ENCODE peak calls at places on chromosomes 5 and 9, in seven cellular contexts. One of them, this sample, is unnamed.

GRCh38 chr9:137836831-137837241 is 40.7 kb upstream of the CACNA1B start:
- DNase-seq in activated T-cell treated with anti-CD3 and anti-CD28 coated beads, Interleukin-2, amount 50 U/mL, for 72 hours: no peak
- DNase-seq in body of pancreas: no peak
- DNase-seq in HuH-7: no peak
- DNase-seq in NCI-H510A treated with DMSO at 0.1 percent for 48 hours: no peak
- DNase-seq in naive B cell: no peak
- DNase-seq in epithelial cell of prostate: no peak
- DNase-seq in this sample: no peak

GRCh38 chr5:81852277-81853004 is 101.5 kb upstream of the SSBP2 start:
- DNase-seq in activated T-cell treated with anti-CD3 and anti-CD28 coated beads, Interleukin-2, amount 50 U/mL, for 72 hours: peak; percentile 14
- DNase-seq in body of pancreas: peak; percentile 31
- DNase-seq in HuH-7: peak; percentile 30
- DNase-seq in NCI-H510A treated with DMSO at 0.1 percent for 48 hours: peak; percentile 82
- DNase-seq in naive B cell: peak; percentile 12
- DNase-seq in epithelial cell of prostate: no peak
- DNase-seq in this sample: no peak

GRCh38 chr5:103743455-103743854 is 180.9 kb upstream of the NUDT12 start:
- DNase-seq in activated T-cell treated with anti-CD3 and anti-CD28 coated beads, Interleukin-2, amount 50 U/mL, for 72 hours: no peak
- DNase-seq in body of pancreas: no peak
- DNase-seq in HuH-7: no peak
- DNase-seq in NCI-H510A treated with DMSO at 0.1 percent for 48 hours: no peak
- DNase-seq in naive B cell: no peak
- DNase-seq in epithelial cell of prostate: no peak
- DNase-seq in this sample: no peak

GRCh38 chr9:78031271-78031825 is at the start of gene GNAQ:
- DNase-seq in activated T-cell treated with anti-CD3 and anti-CD28 coated beads, Interleukin-2, amount 50 U/mL, for 72 hours: peak; percentile 45
- DNase-seq in body of pancreas: peak; percentile 45
- DNase-seq in HuH-7: no peak
- DNase-seq in NCI-H510A treated with DMSO at 0.1 percent for 48 hours: no peak
- DNase-seq in naive B cell: no peak
- DNase-seq in epithelial cell of prostate: no peak
- DNase-seq in this sample: no peak

GRCh38 chr5:73417307-73418035 is 31.1 kb downstream of the FOXD1 start:
- DNase-seq in activated T-cell treated with anti-CD3 and anti-CD28 coated beads, Interleukin-2, amount 50 U/mL, for 72 hours: no peak
- DNase-seq in body of pancreas: no peak
- DNase-seq in HuH-7: no peak
- DNase-seq in NCI-H510A treated with DMSO at 0.1 percent for 48 hours: no peak
- DNase-seq in naive B cell: no peak
- DNase-seq in epithelial cell of prostate: no peak
- DNase-seq in this sample: no peak

GRCh38 chr9:97904725-97905124 is 17.6 kb downstream of the TRMO start:
- DNase-seq in activated T-cell treated with anti-CD3 and anti-CD28 coated beads, Interleukin-2, amount 50 U/mL, for 72 hours: peak; percentile 64
- DNase-seq in body of pancreas: no peak
- DNase-seq in HuH-7: no peak
- DNase-seq in NCI-H510A treated with DMSO at 0.1 percent for 48 hours: no peak
- DNase-seq in naive B cell: no peak
- DNase-seq in epithelial cell of prostate: no peak
- DNase-seq in this sample: no peak

GRCh38 chr9:116247284-116247683 is 93.7 kb downstream of the PAPPA start:
- DNase-seq in activated T-cell treated with anti-CD3 and anti-CD28 coated beads, Interleukin-2, amount 50 U/mL, for 72 hours: no peak
- DNase-seq in body of pancreas: no peak
- DNase-seq in HuH-7: no peak
- DNase-seq in NCI-H510A treated with DMSO at 0.1 percent for 48 hours: no peak
- DNase-seq in naive B cell: no peak
- DNase-seq in epithelial cell of prostate: no peak
- DNase-seq in this sample: no peak

GRCh38 chr5:90548069-90548593 is 10.5 kb upstream of the ADGRV1 start:
- DNase-seq in activated T-cell treated with anti-CD3 and anti-CD28 coated beads, Interleukin-2, amount 50 U/mL, for 72 hours: no peak
- DNase-seq in body of pancreas: peak; percentile 87
- DNase-seq in HuH-7: peak; percentile 41
- DNase-seq in NCI-H510A treated with DMSO at 0.1 percent for 48 hours: peak; percentile 82
- DNase-seq in naive B cell: no peak
- DNase-seq in epithelial cell of prostate: peak; percentile 26
- DNase-seq in this sample: no peak

GRCh38 chr5:173410459-173411233 is 82.4 kb upstream of the STC2 start:
- DNase-seq in activated T-cell treated with anti-CD3 and anti-CD28 coated beads, Interleukin-2, amount 50 U/mL, for 72 hours: no peak
- DNase-seq in body of pancreas: no peak
- DNase-seq in HuH-7: no peak
- DNase-seq in NCI-H510A treated with DMSO at 0.1 percent for 48 hours: no peak
- DNase-seq in naive B cell: no peak
- DNase-seq in epithelial cell of prostate: no peak
- DNase-seq in this sample: no peak

GRCh38 chr5:100641833-100642232 is 106.7 kb downstream of the FAM174A start:
- DNase-seq in activated T-cell treated with anti-CD3 and anti-CD28 coated beads, Interleukin-2, amount 50 U/mL, for 72 hours: no peak
- DNase-seq in body of pancreas: no peak
- DNase-seq in HuH-7: no peak
- DNase-seq in NCI-H510A treated with DMSO at 0.1 percent for 48 hours: no peak
- DNase-seq in naive B cell: no peak
- DNase-seq in epithelial cell of prostate: no peak
- DNase-seq in this sample: no peak

GRCh38 chr9:70012569-70012968 is 31.1 kb upstream of the MAMDC2 start:
- DNase-seq in activated T-cell treated with anti-CD3 and anti-CD28 coated beads, Interleukin-2, amount 50 U/mL, for 72 hours: no peak
- DNase-seq in body of pancreas: no peak
- DNase-seq in HuH-7: no peak
- DNase-seq in NCI-H510A treated with DMSO at 0.1 percent for 48 hours: no peak
- DNase-seq in naive B cell: no peak
- DNase-seq in epithelial cell of prostate: no peak
- DNase-seq in this sample: no peak

GRCh38 chr5:180785794-180786221 is 16.8 kb downstream of the MGAT1 start:
- DNase-seq in activated T-cell treated with anti-CD3 and anti-CD28 coated beads, Interleukin-2, amount 50 U/mL, for 72 hours: no peak
- DNase-seq in body of pancreas: peak; percentile 36
- DNase-seq in HuH-7: no peak
- DNase-seq in NCI-H510A treated with DMSO at 0.1 percent for 48 hours: no peak
- DNase-seq in naive B cell: no peak
- DNase-seq in epithelial cell of prostate: no peak
- DNase-seq in this sample: peak; percentile 55

GRCh38 chr5:166909926-166910325 is 1381.5 kb upstream of the WWC1 start:
- DNase-seq in activated T-cell treated with anti-CD3 and anti-CD28 coated beads, Interleukin-2, amount 50 U/mL, for 72 hours: no peak
- DNase-seq in body of pancreas: no peak
- DNase-seq in HuH-7: no peak
- DNase-seq in NCI-H510A treated with DMSO at 0.1 percent for 48 hours: no peak
- DNase-seq in naive B cell: no peak
- DNase-seq in epithelial cell of prostate: no peak
- DNase-seq in this sample: no peak

GRCh38 chr5:173330151-173330855 is 2.1 kb upstream of the STC2 start:
- DNase-seq in activated T-cell treated with anti-CD3 and anti-CD28 coated beads, Interleukin-2, amount 50 U/mL, for 72 hours: no peak
- DNase-seq in body of pancreas: no peak
- DNase-seq in HuH-7: no peak
- DNase-seq in NCI-H510A treated with DMSO at 0.1 percent for 48 hours: peak; percentile 4
- DNase-seq in naive B cell: no peak
- DNase-seq in epithelial cell of prostate: no peak
- DNase-seq in this sample: no peak

GRCh38 chr5:154884424-154884823 is 26.0 kb downstream of the CNOT8 start:
- DNase-seq in activated T-cell treated with anti-CD3 and anti-CD28 coated beads, Interleukin-2, amount 50 U/mL, for 72 hours: no peak
- DNase-seq in body of pancreas: no peak
- DNase-seq in HuH-7: no peak
- DNase-seq in NCI-H510A treated with DMSO at 0.1 percent for 48 hours: no peak
- DNase-seq in naive B cell: no peak
- DNase-seq in epithelial cell of prostate: no peak
- DNase-seq in this sample: no peak

GRCh38 chr5:72799721-72800120 is 16.7 kb upstream of the TNPO1 start:
- DNase-seq in activated T-cell treated with anti-CD3 and anti-CD28 coated beads, Interleukin-2, amount 50 U/mL, for 72 hours: no peak
- DNase-seq in body of pancreas: no peak
- DNase-seq in HuH-7: no peak
- DNase-seq in NCI-H510A treated with DMSO at 0.1 percent for 48 hours: no peak
- DNase-seq in naive B cell: no peak
- DNase-seq in epithelial cell of prostate: no peak
- DNase-seq in this sample: no peak

GRCh38 chr5:73299017-73299630 is 126.1 kb downstream of the TMEM174 start:
- DNase-seq in activated T-cell treated with anti-CD3 and anti-CD28 coated beads, Interleukin-2, amount 50 U/mL, for 72 hours: peak; percentile 38
- DNase-seq in body of pancreas: no peak
- DNase-seq in HuH-7: no peak
- DNase-seq in NCI-H510A treated with DMSO at 0.1 percent for 48 hours: no peak
- DNase-seq in naive B cell: no peak
- DNase-seq in epithelial cell of prostate: no peak
- DNase-seq in this sample: no peak

GRCh38 chr9:134216449-134216951 is 52.1 kb upstream of the RNU6ATAC start:
- DNase-seq in activated T-cell treated with anti-CD3 and anti-CD28 coated beads, Interleukin-2, amount 50 U/mL, for 72 hours: no peak
- DNase-seq in body of pancreas: no peak
- DNase-seq in HuH-7: no peak
- DNase-seq in NCI-H510A treated with DMSO at 0.1 percent for 48 hours: no peak
- DNase-seq in naive B cell: no peak
- DNase-seq in epithelial cell of prostate: no peak
- DNase-seq in this sample: no peak

GRCh38 chr9:129273941-129274709 is 96.1 kb upstream of the IER5L start:
- DNase-seq in activated T-cell treated with anti-CD3 and anti-CD28 coated beads, Interleukin-2, amount 50 U/mL, for 72 hours: no peak
- DNase-seq in body of pancreas: no peak
- DNase-seq in HuH-7: no peak
- DNase-seq in NCI-H510A treated with DMSO at 0.1 percent for 48 hours: no peak
- DNase-seq in naive B cell: no peak
- DNase-seq in epithelial cell of prostate: no peak
- DNase-seq in this sample: no peak

GRCh38 chr5:170159101-170159698 is 53.5 kb downstream of the FOXI1 start:
- DNase-seq in activated T-cell treated with anti-CD3 and anti-CD28 coated beads, Interleukin-2, amount 50 U/mL, for 72 hours: no peak
- DNase-seq in body of pancreas: no peak
- DNase-seq in HuH-7: no peak
- DNase-seq in NCI-H510A treated with DMSO at 0.1 percent for 48 hours: no peak
- DNase-seq in naive B cell: no peak
- DNase-seq in epithelial cell of prostate: no peak
- DNase-seq in this sample: no peak

GRCh38 chr9:88712484-88712883 is 177.5 kb downstream of the NXNL2 start:
- DNase-seq in activated T-cell treated with anti-CD3 and anti-CD28 coated beads, Interleukin-2, amount 50 U/mL, for 72 hours: no peak
- DNase-seq in body of pancreas: no peak
- DNase-seq in HuH-7: no peak
- DNase-seq in NCI-H510A treated with DMSO at 0.1 percent for 48 hours: no peak
- DNase-seq in naive B cell: no peak
- DNase-seq in epithelial cell of prostate: no peak
- DNase-seq in this sample: no peak

GRCh38 chr9:16029056-16029615 is 476.3 kb downstream of the CCDC171 start:
- DNase-seq in activated T-cell treated with anti-CD3 and anti-CD28 coated beads, Interleukin-2, amount 50 U/mL, for 72 hours: no peak
- DNase-seq in body of pancreas: no peak
- DNase-seq in HuH-7: no peak
- DNase-seq in NCI-H510A treated with DMSO at 0.1 percent for 48 hours: no peak
- DNase-seq in naive B cell: no peak
- DNase-seq in epithelial cell of prostate: no peak
- DNase-seq in this sample: no peak

GRCh38 chr9:93830224-93830596 is 124.9 kb downstream of the BARX1 start:
- DNase-seq in activated T-cell treated with anti-CD3 and anti-CD28 coated beads, Interleukin-2, amount 50 U/mL, for 72 hours: no peak
- DNase-seq in body of pancreas: no peak
- DNase-seq in HuH-7: no peak
- DNase-seq in NCI-H510A treated with DMSO at 0.1 percent for 48 hours: no peak
- DNase-seq in naive B cell: no peak
- DNase-seq in epithelial cell of prostate: no peak
- DNase-seq in this sample: no peak

GRCh38 chr5:71865202-71865601 is 146.1 kb downstream of the CARTPT start:
- DNase-seq in activated T-cell treated with anti-CD3 and anti-CD28 coated beads, Interleukin-2, amount 50 U/mL, for 72 hours: no peak
- DNase-seq in body of pancreas: no peak
- DNase-seq in HuH-7: no peak
- DNase-seq in NCI-H510A treated with DMSO at 0.1 percent for 48 hours: no peak
- DNase-seq in naive B cell: no peak
- DNase-seq in epithelial cell of prostate: peak; percentile 33
- DNase-seq in this sample: no peak

GRCh38 chr5:125042243-125042887 is 295.9 kb upstream of the ZNF608 start:
- DNase-seq in activated T-cell treated with anti-CD3 and anti-CD28 coated beads, Interleukin-2, amount 50 U/mL, for 72 hours: no peak
- DNase-seq in body of pancreas: no peak
- DNase-seq in HuH-7: no peak
- DNase-seq in NCI-H510A treated with DMSO at 0.1 percent for 48 hours: no peak
- DNase-seq in naive B cell: no peak
- DNase-seq in epithelial cell of prostate: no peak
- DNase-seq in this sample: peak; percentile 55

GRCh38 chr9:37929441-37929895 is 25.5 kb upstream of the SLC25A51 start:
- DNase-seq in activated T-cell treated with anti-CD3 and anti-CD28 coated beads, Interleukin-2, amount 50 U/mL, for 72 hours: no peak
- DNase-seq in body of pancreas: no peak
- DNase-seq in HuH-7: no peak
- DNase-seq in NCI-H510A treated with DMSO at 0.1 percent for 48 hours: no peak
- DNase-seq in naive B cell: no peak
- DNase-seq in epithelial cell of prostate: no peak
- DNase-seq in this sample: no peak

GRCh38 chr5:43034591-43034968 is 5.5 kb downstream of the ANXA2R start:
- DNase-seq in activated T-cell treated with anti-CD3 and anti-CD28 coated beads, Interleukin-2, amount 50 U/mL, for 72 hours: no peak
- DNase-seq in body of pancreas: no peak
- DNase-seq in HuH-7: no peak
- DNase-seq in NCI-H510A treated with DMSO at 0.1 percent for 48 hours: no peak
- DNase-seq in naive B cell: no peak
- DNase-seq in epithelial cell of prostate: no peak
- DNase-seq in this sample: no peak

GRCh38 chr5:176530983-176531901 is 6.0 kb downstream of the RNF44 start:
- DNase-seq in activated T-cell treated with anti-CD3 and anti-CD28 coated beads, Interleukin-2, amount 50 U/mL, for 72 hours: no peak
- DNase-seq in body of pancreas: no peak
- DNase-seq in HuH-7: no peak
- DNase-seq in NCI-H510A treated with DMSO at 0.1 percent for 48 hours: no peak
- DNase-seq in naive B cell: no peak
- DNase-seq in epithelial cell of prostate: no peak
- DNase-seq in this sample: no peak

GRCh38 chr9:89781838-89782237 is 177.0 kb downstream of the GADD45G start:
- DNase-seq in activated T-cell treated with anti-CD3 and anti-CD28 coated beads, Interleukin-2, amount 50 U/mL, for 72 hours: no peak
- DNase-seq in body of pancreas: no peak
- DNase-seq in HuH-7: no peak
- DNase-seq in NCI-H510A treated with DMSO at 0.1 percent for 48 hours: no peak
- DNase-seq in naive B cell: peak; percentile 64
- DNase-seq in epithelial cell of prostate: no peak
- DNase-seq in this sample: no peak

GRCh38 chr5:72141440-72142271 is 34.4 kb downstream of the MAP1B start:
- DNase-seq in activated T-cell treated with anti-CD3 and anti-CD28 coated beads, Interleukin-2, amount 50 U/mL, for 72 hours: no peak
- DNase-seq in body of pancreas: no peak
- DNase-seq in HuH-7: no peak
- DNase-seq in NCI-H510A treated with DMSO at 0.1 percent for 48 hours: no peak
- DNase-seq in naive B cell: no peak
- DNase-seq in epithelial cell of prostate: no peak
- DNase-seq in this sample: peak; percentile 90

GRCh38 chr9:68705636-68706578 is 867 bp downstream of the PIP5K1B start:
- DNase-seq in activated T-cell treated with anti-CD3 and anti-CD28 coated beads, Interleukin-2, amount 50 U/mL, for 72 hours: peak; percentile 21
- DNase-seq in body of pancreas: peak; percentile 22
- DNase-seq in HuH-7: peak; percentile 55
- DNase-seq in NCI-H510A treated with DMSO at 0.1 percent for 48 hours: no peak
- DNase-seq in naive B cell: peak; percentile 58
- DNase-seq in epithelial cell of prostate: no peak
- DNase-seq in this sample: no peak

This sample was measured in AG09319.